ENCODE peak calls at places on chromosomes 4 and X, in seven cellular contexts. P is CD4-positive, alpha-beta memory T cell; A is iris pigment epithelial cell; F is fibroblast of villous mesenchyme; T is H1; Q is M059J; K is stimulated activated naive CD8-positive, alpha-beta T cell treated with anti-CD3 and anti-CD28 coated beads, Interleukin-15, Interleukin-2, amounts not matched to agents 100 U/mL and 50 U/mL, for 24 hours. G is an unnamed sample.

GRCh38 chr4:155667538-155668511 is 1.2 kb downstream of the GUCY1A1 start:
- DNase-seq in P (no peak), A (peak), F (peak), T (peak), Q (peak), K (peak), G (peak)

GRCh38 chr4:176034498-176034897 is 31.1 kb upstream of the WDR17 start:
- DNase-seq in P (peak), A (peak), F (peak), T (no peak), Q (peak), K (peak), G (no peak)

GRCh38 chr4:96649536-96649935 is 809.6 kb downstream of the PDHA2 start:
- DNase-seq in P (no peak), A (peak), F (peak), T (no peak), Q (peak), K (no peak), G (peak)

GRCh38 chr4:47899639-47900038 is 14.7 kb downstream of the NFXL1 start:
- DNase-seq in P (no peak), A (no peak), F (no peak), T (no peak), Q (no peak), K (no peak), G (no peak)

GRCh38 chr4:101103381-101104142 is 243.8 kb downstream of the PPP3CA start:
- DNase-seq in P (no peak), A (no peak), F (peak), T (no peak), Q (no peak), K (no peak), G (peak)

GRCh38 chr4:25900901-25901500 is 13.0 kb upstream of the SMIM20 start:
- DNase-seq in P (no peak), A (no peak), F (no peak), T (no peak), Q (peak), K (no peak), G (no peak)

GRCh38 chr4:84985952-84986351 is 19.5 kb upstream of the WDFY3 start:
- DNase-seq in P (no peak), A (peak), F (peak), T (no peak), Q (peak), K (no peak), G (no peak)

GRCh38 chrX:71911731-71912050 is 1.0 kb downstream of the NHSL2 start:
- DNase-seq in P (no peak), A (no peak), F (no peak), T (no peak), Q (no peak), K (no peak), G (no peak)

GRCh38 chrX:30971761-30972603 is 82.9 kb upstream of the TAB3 start:
- DNase-seq in P (no peak), A (peak), F (peak), T (no peak), Q (peak), K (peak), G (peak)